ENCODE peak calls at places on chromosome 15, in nine cellular contexts. One of them, this sample, is unnamed.

GRCh38 chr15:83200162-83200561 is 7.5 kb downstream of the HDGFL3 start:
- DNase-seq in NCI-H460: no peak
- DNase-seq in NCI-H774: no peak
- DNase-seq in stomach: no peak
- DNase-seq in HEK293T: no peak
- DNase-seq in memory B cell: no peak
- DNase-seq in HS-5: no peak
- DNase-seq in HCT116: no peak
- DNase-seq in stimulated activated CD8-positive, alpha-beta memory T cell treated with anti-CD3 and anti-CD28 coated beads, Interleukin-15, amount 100 ng/mL, for 24 hours: no peak
- DNase-seq in this sample: no peak

GRCh38 chr15:52247032-52247431 is 48.6 kb downstream of the MYO5C start:
- DNase-seq in HCT116: no peak
- DNase-seq in HEK293T: no peak
- DNase-seq in HS-5: no peak
- DNase-seq in stimulated activated CD8-positive, alpha-beta memory T cell treated with anti-CD3 and anti-CD28 coated beads, Interleukin-15, amount 100 ng/mL, for 24 hours: no peak
- DNase-seq in memory B cell: no peak
- DNase-seq in NCI-H774: no peak
- DNase-seq in stomach: no peak
- DNase-seq in NCI-H460: no peak
- DNase-seq in this sample: no peak

GRCh38 chr15:70049701-70050445 is 47.8 kb downstream of the TLE3 start:
- DNase-seq in memory B cell: no peak
- DNase-seq in HCT116: no peak
- DNase-seq in stomach: no peak
- DNase-seq in stimulated activated CD8-positive, alpha-beta memory T cell treated with anti-CD3 and anti-CD28 coated beads, Interleukin-15, amount 100 ng/mL, for 24 hours: no peak
- DNase-seq in HS-5: no peak
- DNase-seq in HEK293T: no peak
- DNase-seq in NCI-H460: no peak
- DNase-seq in NCI-H774: no peak
- DNase-seq in this sample: no peak

GRCh38 chr15:70853270-70853854 is 595 bp downstream of the LARP6 start:
- DNase-seq in NCI-H460: no peak
- DNase-seq in HCT116: no peak
- DNase-seq in stomach: no peak
- DNase-seq in memory B cell: no peak
- DNase-seq in stimulated activated CD8-positive, alpha-beta memory T cell treated with anti-CD3 and anti-CD28 coated beads, Interleukin-15, amount 100 ng/mL, for 24 hours: no peak
- DNase-seq in NCI-H774: no peak
- DNase-seq in HS-5: no peak
- DNase-seq in HEK293T: peak
- DNase-seq in this sample: peak

GRCh38 chr15:58497036-58497785 is 65.4 kb downstream of the LIPC start:
- DNase-seq in stimulated activated CD8-positive, alpha-beta memory T cell treated with anti-CD3 and anti-CD28 coated beads, Interleukin-15, amount 100 ng/mL, for 24 hours: no peak
- DNase-seq in stomach: no peak
- DNase-seq in NCI-H774: no peak
- DNase-seq in HEK293T: no peak
- DNase-seq in memory B cell: no peak
- DNase-seq in HS-5: no peak
- DNase-seq in HCT116: no peak
- DNase-seq in NCI-H460: no peak
- DNase-seq in this sample: peak

GRCh38 chr15:85761635-85762034 is 33.1 kb downstream of the KLHL25 start:
- DNase-seq in stimulated activated CD8-positive, alpha-beta memory T cell treated with anti-CD3 and anti-CD28 coated beads, Interleukin-15, amount 100 ng/mL, for 24 hours: no peak
- DNase-seq in stomach: no peak
- DNase-seq in HCT116: no peak
- DNase-seq in NCI-H774: no peak
- DNase-seq in HEK293T: no peak
- DNase-seq in memory B cell: no peak
- DNase-seq in NCI-H460: no peak
- DNase-seq in HS-5: no peak
- DNase-seq in this sample: no peak

GRCh38 chr15:41716864-41717263 is 56.7 kb downstream of the MGA start:
- DNase-seq in HCT116: no peak
- DNase-seq in stomach: no peak
- DNase-seq in HS-5: no peak
- DNase-seq in NCI-H460: no peak
- DNase-seq in memory B cell: no peak
- DNase-seq in NCI-H774: no peak
- DNase-seq in stimulated activated CD8-positive, alpha-beta memory T cell treated with anti-CD3 and anti-CD28 coated beads, Interleukin-15, amount 100 ng/mL, for 24 hours: no peak
- DNase-seq in HEK293T: no peak
- DNase-seq in this sample: no peak

GRCh38 chr15:40722934-40723333 is 28.0 kb downstream of the RAD51 start:
- DNase-seq in memory B cell: no peak
- DNase-seq in NCI-H774: no peak
- DNase-seq in stomach: no peak
- DNase-seq in stimulated activated CD8-positive, alpha-beta memory T cell treated with anti-CD3 and anti-CD28 coated beads, Interleukin-15, amount 100 ng/mL, for 24 hours: no peak
- DNase-seq in NCI-H460: no peak
- DNase-seq in HCT116: no peak
- DNase-seq in HEK293T: no peak
- DNase-seq in HS-5: no peak
- DNase-seq in this sample: no peak

GRCh38 chr15:58690703-58691102 is 58.8 kb downstream of the ADAM10 start:
- DNase-seq in NCI-H460: no peak
- DNase-seq in HEK293T: no peak
- DNase-seq in NCI-H774: no peak
- DNase-seq in HS-5: no peak
- DNase-seq in HCT116: no peak
- DNase-seq in memory B cell: no peak
- DNase-seq in stomach: no peak
- DNase-seq in stimulated activated CD8-positive, alpha-beta memory T cell treated with anti-CD3 and anti-CD28 coated beads, Interleukin-15, amount 100 ng/mL, for 24 hours: no peak
- DNase-seq in this sample: no peak

GRCh38 chr15:37361621-37362020 is 261.3 kb upstream of the MEIS2 start:
- DNase-seq in HS-5: no peak
- DNase-seq in stomach: no peak
- DNase-seq in NCI-H774: no peak
- DNase-seq in NCI-H460: no peak
- DNase-seq in HCT116: no peak
- DNase-seq in memory B cell: no peak
- DNase-seq in HEK293T: no peak
- DNase-seq in stimulated activated CD8-positive, alpha-beta memory T cell treated with anti-CD3 and anti-CD28 coated beads, Interleukin-15, amount 100 ng/mL, for 24 hours: no peak
- DNase-seq in this sample: peak